ENCODE peak calls at places on chromosome 12, in eight cellular contexts. P is cardiac muscle cell, X is neural crest cell, V is AG10803, I is A673, N is lower leg skin, O is left ventricle myocardium inferior, R is AG04450. Y is an unnamed sample.

GRCh38 chr12:26317942-26318565 is 122.7 kb downstream of the SSPN start:
- DNase-seq in P (no peak), X (no peak), V (peak), I (no peak), N (no peak), O (no peak), R (no peak), Y (no peak)

GRCh38 chr12:70271025-70271424 is 27.8 kb downstream of the CNOT2 start:
- DNase-seq in P (no peak), X (no peak), V (no peak), I (peak), N (no peak), O (no peak), R (no peak), Y (no peak)

GRCh38 chr12:82608706-82609105 is 78.0 kb upstream of the TMTC2 start:
- DNase-seq in P (no peak), X (no peak), V (peak), I (no peak), N (no peak), O (no peak), R (no peak), Y (no peak)

GRCh38 chr12:6374028-6374780 is 1.2 kb downstream of the SCNN1A start:
- DNase-seq in P (no peak), X (no peak), V (no peak), I (no peak), N (no peak), O (no peak), R (no peak), Y (no peak)

GRCh38 chr12:92608418-92609091 is 94.2 kb upstream of the PLEKHG7 start:
- DNase-seq in P (peak), X (no peak), V (peak), I (peak), N (no peak), O (no peak), R (no peak), Y (no peak)

GRCh38 chr12:88985011-88985410 is 367.3 kb downstream of the DUSP6 start:
- DNase-seq in P (no peak), X (no peak), V (peak), I (no peak), N (no peak), O (no peak), R (no peak), Y (no peak)

GRCh38 chr12:111248221-111248620 is 120.7 kb downstream of the PHETA1 start:
- DNase-seq in P (peak), X (no peak), V (no peak), I (peak), N (no peak), O (no peak), R (no peak), Y (no peak)

GRCh38 chr12:94674835-94675234 is 24.5 kb upstream of the TMCC3 start:
- DNase-seq in P (no peak), X (no peak), V (no peak), I (no peak), N (peak), O (peak), R (no peak), Y (no peak)

GRCh38 chr12:93109794-93110203 is 180.7 kb upstream of the EEA1 start:
- DNase-seq in P (no peak), X (no peak), V (no peak), I (no peak), N (no peak), O (no peak), R (no peak), Y (no peak)

GRCh38 chr12:100799770-100800169 is 5.2 kb downstream of the ANO4 start:
- DNase-seq in P (no peak), X (no peak), V (peak), I (no peak), N (no peak), O (no peak), R (no peak), Y (no peak)

GRCh38 chr12:94491489-94491888 is 31.8 kb upstream of the CEP83 start:
- DNase-seq in P (no peak), X (no peak), V (no peak), I (no peak), N (no peak), O (no peak), R (no peak), Y (no peak)

GRCh38 chr12:104055686-104056388 is 5.8 kb upstream of the GLT8D2 start:
- DNase-seq in P (no peak), X (no peak), V (peak), I (no peak), N (no peak), O (peak), R (no peak), Y (no peak)

GRCh38 chr12:64691793-64692583 is 67.2 kb downstream of the GNS start:
- DNase-seq in P (no peak), X (no peak), V (no peak), I (peak), N (no peak), O (no peak), R (no peak), Y (no peak)

GRCh38 chr12:6018265-6018664 is 73.2 kb upstream of the ANO2 start:
- DNase-seq in P (no peak), X (no peak), V (no peak), I (no peak), N (no peak), O (no peak), R (no peak), Y (no peak)

GRCh38 chr12:48302161-48302896 is 48.4 kb downstream of the ZNF641 start:
- DNase-seq in P (no peak), X (no peak), V (no peak), I (no peak), N (no peak), O (no peak), R (no peak), Y (no peak)

GRCh38 chr12:104718581-104718980 is 239.5 kb downstream of the SLC41A2 start:
- DNase-seq in P (no peak), X (no peak), V (peak), I (no peak), N (no peak), O (no peak), R (no peak), Y (no peak)

GRCh38 chr12:14278294-14278953 is 87.1 kb upstream of the ATF7IP start:
- DNase-seq in P (no peak), X (no peak), V (no peak), I (no peak), N (no peak), O (no peak), R (no peak), Y (no peak)

GRCh38 chr12:49796155-49796554 is 32.1 kb downstream of the NCKAP5L start:
- DNase-seq in P (no peak), X (no peak), V (no peak), I (no peak), N (no peak), O (no peak), R (no peak), Y (no peak)

GRCh38 chr12:97408363-97408762 is 54.2 kb upstream of the RMST start:
- DNase-seq in P (no peak), X (no peak), V (no peak), I (no peak), N (no peak), O (no peak), R (no peak), Y (no peak)

GRCh38 chr12:105330938-105331804 is 680 bp downstream of the C12orf75 start:
- DNase-seq in P (no peak), X (peak), V (no peak), I (peak), N (no peak), O (no peak), R (no peak), Y (peak)

GRCh38 chr12:28569698-28570411 is 379.6 kb downstream of the CCDC91 start:
- DNase-seq in P (no peak), X (no peak), V (peak), I (no peak), N (peak), O (no peak), R (peak), Y (no peak)

GRCh38 chr12:28568709-28569108 is 378.5 kb downstream of the CCDC91 start:
- DNase-seq in P (no peak), X (no peak), V (peak), I (peak), N (no peak), O (no peak), R (no peak), Y (no peak)

GRCh38 chr12:28563926-28564325 is 373.7 kb downstream of the CCDC91 start:
- DNase-seq in P (no peak), X (no peak), V (peak), I (no peak), N (peak), O (no peak), R (peak), Y (no peak)

GRCh38 chr12:28563286-28563685 is 373.0 kb downstream of the CCDC91 start:
- DNase-seq in P (no peak), X (no peak), V (peak), I (no peak), N (no peak), O (no peak), R (no peak), Y (no peak)

GRCh38 chr12:28568083-28568482 is 377.8 kb downstream of the CCDC91 start:
- DNase-seq in P (no peak), X (no peak), V (peak), I (no peak), N (peak), O (no peak), R (peak), Y (no peak)
- TF ChIP-seq CTCF in P (no peak), X (no peak), V (no peak), I (no peak), N (no peak), O (no peak), R (no peak), Y (no peak)

GRCh38 chr12:130026608-130027176 is 122.9 kb upstream of the TMEM132D start:
- DNase-seq in P (peak), X (peak), V (no peak), I (peak), N (no peak), O (no peak), R (no peak), Y (peak)
- TF ChIP-seq CTCF in P (peak), X (peak), V (peak), I (peak), N (no peak), O (peak), R (no peak), Y (peak)

GRCh38 chr12:43348221-43348620 is 203.8 kb downstream of the ADAMTS20 start:
- DNase-seq in P (no peak), X (no peak), V (peak), I (no peak), N (no peak), O (no peak), R (no peak), Y (no peak)

GRCh38 chr12:43347026-43347425 is 205.0 kb downstream of the ADAMTS20 start:
- DNase-seq in P (no peak), X (no peak), V (no peak), I (no peak), N (no peak), O (no peak), R (no peak), Y (no peak)

GRCh38 chr12:43345023-43345422 is 207.0 kb downstream of the ADAMTS20 start:
- DNase-seq in P (no peak), X (no peak), V (no peak), I (no peak), N (no peak), O (no peak), R (no peak), Y (no peak)

GRCh38 chr12:43352001-43352400 is 200.0 kb downstream of the ADAMTS20 start:
- DNase-seq in P (no peak), X (no peak), V (no peak), I (no peak), N (no peak), O (no peak), R (no peak), Y (no peak)

GRCh38 chr12:43349863-43350262 is 202.1 kb downstream of the ADAMTS20 start:
- DNase-seq in P (no peak), X (no peak), V (no peak), I (peak), N (no peak), O (no peak), R (no peak), Y (no peak)
- TF ChIP-seq CTCF in P (peak), X (peak), V (no peak), I (peak), N (no peak), O (no peak), R (peak), Y (no peak)

GRCh38 chr12:11893998-11894397 is 176.7 kb upstream of the BCL2L14 start:
- DNase-seq in P (no peak), X (no peak), V (no peak), I (no peak), N (no peak), O (no peak), R (no peak), Y (no peak)

GRCh38 chr12:11894890-11895289 is 175.8 kb upstream of the BCL2L14 start:
- DNase-seq in P (no peak), X (no peak), V (no peak), I (no peak), N (no peak), O (no peak), R (no peak), Y (no peak)

GRCh38 chr12:11895421-11896064 is 175.2 kb upstream of the BCL2L14 start:
- DNase-seq in P (no peak), X (no peak), V (no peak), I (no peak), N (no peak), O (no peak), R (no peak), Y (no peak)

GRCh38 chr12:11891350-11892064 is 179.2 kb upstream of the BCL2L14 start:
- DNase-seq in P (no peak), X (no peak), V (no peak), I (no peak), N (no peak), O (peak), R (no peak), Y (no peak)

DNA sequence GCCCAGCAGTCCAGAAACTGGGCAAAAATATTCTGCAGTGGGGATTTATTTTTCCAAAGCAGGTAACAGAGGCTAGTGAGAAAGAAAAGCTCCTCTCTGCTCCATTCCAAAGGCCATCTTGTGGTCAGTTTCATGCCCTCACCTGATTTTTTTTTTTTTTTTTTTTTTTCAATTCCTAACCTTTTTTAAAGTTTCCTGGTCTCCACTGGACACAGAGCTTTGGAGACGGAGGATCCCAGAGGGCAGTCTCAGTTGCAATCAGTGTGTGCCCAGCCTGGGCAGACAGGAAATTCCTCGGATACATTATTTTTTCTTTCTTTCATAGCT is 178.7 kb upstream of the BCL2L14 start:
- DNase-seq in P (peak), X (no peak), V (no peak), I (no peak), N (no peak), O (no peak), R (no peak), Y (no peak)
- TF ChIP-seq CTCF in P (peak), X (peak), V (peak), I (peak), N (no peak), O (peak), R (peak), Y (peak)

GRCh38 chr12:127810026-127810425 is 456.9 kb upstream of the TMEM132C start:
- DNase-seq in P (no peak), X (no peak), V (peak), I (peak), N (peak), O (no peak), R (no peak), Y (no peak)
- TF ChIP-seq CTCF in P (no peak), X (no peak), V (peak), I (peak), N (no peak), O (no peak), R (no peak), Y (no peak)

DNA sequence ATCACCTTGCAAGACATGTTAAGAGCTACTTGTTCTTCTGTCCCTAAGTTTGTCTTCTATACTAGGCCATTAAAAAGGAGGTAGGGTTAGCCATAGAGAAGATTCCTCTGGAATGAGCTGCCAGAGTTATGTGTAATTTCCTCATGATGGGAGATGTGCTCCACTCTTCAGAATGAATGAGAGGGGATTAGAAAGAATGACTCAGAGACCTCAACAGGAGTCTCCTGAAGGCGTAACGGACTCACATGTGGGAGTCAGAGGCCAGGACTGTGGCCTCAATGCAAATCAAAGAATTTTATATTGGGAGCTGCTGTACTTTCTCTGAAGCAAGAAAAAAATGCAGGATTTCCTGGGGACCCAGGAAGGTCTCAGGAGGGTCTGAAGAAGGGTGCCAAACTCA is 87.8 kb upstream of the ATXN7L3B start:
- DNase-seq in P (no peak), X (no peak), V (peak), I (peak), N (no peak), O (no peak), R (no peak), Y (no peak)
- TF ChIP-seq CTCF in P (no peak), X (no peak), V (no peak), I (no peak), N (no peak), O (no peak), R (no peak), Y (no peak)

Y was measured in progenitor cell of endocrine pancreas.